ENCODE peak calls at places on chromosomes 1 and 21, in seven cellular contexts. D is HCT116, M is fibroblast of lung, L is Karpas-422, R is neural progenitor cell, U is keratinocyte, K is H9. Z is an unnamed sample. For H3K4me1, H3K9me3 and H3K79me2, the result is how much of the 10 kb centered on the place peaks cover.

GRCh38 chr21:31546402-31547155 is 112.9 kb upstream of the SOD1 start:
- DNase-seq in R (no peak), M (no peak), U (no peak), L (no peak), K (no peak), D (no peak), Z (no peak)

GRCh38 chr1:1407957-1408318 is 845 bp upstream of the MRPL20 start:
- DNase-seq in K (no peak), D (no peak), L (no peak), M (no peak), R (no peak), U (no peak), Z (no peak)

GRCh38 chr1:220681220-220681847 is 8.8 kb upstream of the C1orf115 start:
- DNase-seq in K (no peak), M (peak), R (no peak), U (no peak), D (no peak), L (no peak), Z (no peak)

GRCh38 chr1:113536182-113536780 is 146.0 kb downstream of the MAGI3 start:
- DNase-seq in M (peak), K (no peak), R (no peak), D (no peak), U (no peak), L (no peak), Z (no peak)

GRCh38 chr1:227900571-227901051 is 47.1 kb downstream of the WNT9A start:
- DNase-seq in K (peak), D (no peak), L (no peak), R (no peak), M (no peak), U (no peak), Z (no peak)

GRCh38 chr1:117780981-117781475 is 148.4 kb downstream of the GDAP2 start:
- DNase-seq in L (no peak), K (no peak), M (peak), D (no peak), R (no peak), U (no peak), Z (no peak)

GRCh38 chr1:6466023-6466422 is at the start of gene TNFRSF25:
- DNase-seq in R (peak), K (peak), U (no peak), D (no peak), L (no peak), M (no peak), Z (no peak)

GRCh38 chr1:208100906-208101305 is 143.3 kb downstream of the PLXNA2 start:
- DNase-seq in K (no peak), L (no peak), R (no peak), D (no peak), M (no peak), U (no peak), Z (no peak)

GRCh38 chr1:117161887-117162286 is 40.3 kb upstream of the TRIM45 start:
- DNase-seq in D (no peak), U (no peak), L (no peak), M (no peak), R (no peak), K (no peak), Z (no peak)

GRCh38 chr1:35576061-35576765 is 3.1 kb downstream of the TFAP2E start:
- DNase-seq in D (no peak), L (peak), M (no peak), U (no peak), K (no peak), R (no peak), Z (no peak)

GRCh38 chr1:91476538-91477217 is 24.0 kb upstream of the CDC7 start:
- DNase-seq in M (no peak), L (no peak), K (no peak), U (no peak), R (no peak), D (no peak), Z (no peak)

GRCh38 chr1:153346067-153346723 is 2.4 kb downstream of the PGLYRP4 start:
- DNase-seq in M (no peak), L (no peak), D (no peak), R (no peak), U (no peak), K (no peak), Z (no peak)

GRCh38 chr21:31176080-31176551 is 137.8 kb upstream of the KRTAP19-8 start:
- DNase-seq in K (no peak), L (no peak), D (no peak), M (no peak), R (no peak), U (no peak), Z (no peak)

GRCh38 chr1:147389532-147390184 is 147.2 kb downstream of the CHD1L start:
- DNase-seq in K (peak), L (peak), U (no peak), M (peak), R (peak), D (peak), Z (peak)

GRCh38 chr1:91450260-91450659 is 45.6 kb upstream of the HFM1 start:
- DNase-seq in L (no peak), M (peak), K (no peak), R (no peak), D (no peak), U (no peak), Z (no peak)

GRCh38 chr1:200445213-200445612 is 35.4 kb upstream of the ZNF281 start:
- DNase-seq in D (no peak), M (no peak), U (no peak), K (no peak), R (no peak), L (no peak), Z (no peak)

GRCh38 chr1:24362982-24363614 is 43.9 kb downstream of the GRHL3 start:
- DNase-seq in M (peak), R (no peak), D (peak), U (peak), K (no peak), L (no peak), Z (no peak)

GRCh38 chr1:203913045-203913444 is 51.6 kb downstream of the SNRPE start:
- DNase-seq in D (no peak), K (no peak), R (no peak), L (no peak), U (no peak), M (no peak), Z (no peak)

GRCh38 chr1:111221276-111221632 is 6.3 kb upstream of the CHI3L2 start:
- DNase-seq in D (no peak), K (no peak), M (no peak), L (no peak), R (no peak), U (no peak), Z (no peak)

GRCh38 chr1:2360588-2361364 is 30.6 kb downstream of the MORN1 start:
- DNase-seq in M (no peak), L (no peak), U (no peak), K (no peak), D (no peak), R (no peak), Z (no peak)

GRCh38 chr1:210655511-210655910 is 326.8 kb downstream of the HHAT start:
- DNase-seq in U (no peak), D (no peak), L (no peak), K (no peak), R (no peak), M (no peak), Z (no peak)

GRCh38 chr1:154407866-154408777 is 3.0 kb downstream of the IL6R start:
- DNase-seq in R (no peak), U (no peak), L (peak), D (no peak), K (no peak), M (peak), Z (peak)

GRCh38 chr1:165871311-165872067 is 44.1 kb downstream of the UCK2 start:
- DNase-seq in R (peak), U (no peak), K (peak), M (peak), L (peak), D (peak), Z (peak)

GRCh38 chr1:214658785-214659184 is 55.8 kb downstream of the CENPF start:
- DNase-seq in M (peak), R (peak), K (no peak), U (no peak), D (no peak), L (no peak), Z (no peak)

GRCh38 chr1:14894811-14895524 is 258.6 kb upstream of the TMEM51 start:
- DNase-seq in R (peak), U (no peak), M (no peak), L (no peak), D (no peak), K (peak), Z (no peak)

GRCh38 chr1:93196591-93196990 is 16.1 kb downstream of the CCDC18 start:
- DNase-seq in D (no peak), R (no peak), U (no peak), L (no peak), M (peak), K (no peak), Z (no peak)

GRCh38 chr1:5637171-5637570 is 355.1 kb downstream of the NPHP4 start:
- DNase-seq in K (no peak), D (peak), U (no peak), R (peak), M (no peak), L (peak), Z (peak)

GRCh38 chr1:59903136-59903754 is 23.3 kb downstream of the CYP2J2 start:
- DNase-seq in U (no peak), D (peak), L (peak), M (peak), R (peak), K (peak), Z (no peak)

DNA sequence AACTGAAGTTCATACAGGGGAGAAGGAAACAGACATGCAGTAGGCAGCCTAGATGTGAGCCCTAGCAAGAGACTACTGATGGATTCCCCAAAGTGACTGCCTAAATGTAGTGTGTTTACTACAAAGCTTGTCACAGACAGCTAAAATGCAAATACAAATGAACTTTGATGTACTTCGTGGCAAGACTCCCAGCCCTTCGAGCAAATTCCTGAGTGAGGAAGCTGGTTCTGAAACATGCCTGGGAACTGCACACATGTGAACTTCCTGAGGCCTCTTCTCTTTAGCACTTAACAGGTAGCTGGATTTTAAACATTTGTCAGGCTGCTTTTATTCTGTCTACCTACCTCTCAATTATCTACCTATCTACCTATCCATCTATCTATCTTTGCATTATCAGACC is 6.7 kb upstream of the IRF2BP2 start:
- DNase-seq in L (no peak), R (no peak), U (no peak), D (no peak), K (no peak), M (peak), Z (no peak)
- H3K4me1 ChIP-seq in L (under half), R (under half), U (half or more), D (under half), K (under half), M (under half), Z (under half)

GRCh38 chr21:28427356-28428022 is 565.2 kb downstream of the LTN1 start:
- DNase-seq in K (no peak), M (peak), L (no peak), D (no peak), R (no peak), U (no peak), Z (no peak)
- H3K9me3 ChIP-seq in K (under half), M (under half), L (under half), D (under half), R (under half), U (under half), Z (under half)

GRCh38 chr1:58396150-58396549 is 150.4 kb downstream of the OMA1 start:
- DNase-seq in U (no peak), R (peak), L (no peak), K (no peak), M (no peak), D (no peak), Z (no peak)
- H3K79me2 ChIP-seq in U (under half), R (under half), L (under half), K (under half), M (under half), D (under half), Z (under half)

GRCh38 chr1:12206792-12207424 is 22.9 kb upstream of the VPS13D start:
- DNase-seq in R (no peak), K (no peak), U (no peak), M (no peak), D (no peak), L (no peak), Z (no peak)

GRCh38 chr1:12204140-12204539 is 25.7 kb upstream of the VPS13D start:
- DNase-seq in L (no peak), K (no peak), M (no peak), U (no peak), D (no peak), R (no peak), Z (peak)

GRCh38 chr1:12208271-12208670 is 21.6 kb upstream of the VPS13D start:
- DNase-seq in M (no peak), K (no peak), L (no peak), R (no peak), D (no peak), U (no peak), Z (no peak)

GRCh38 chr1:12204754-12205658 is 24.8 kb upstream of the VPS13D start:
- DNase-seq in U (no peak), R (no peak), L (no peak), D (no peak), K (no peak), M (no peak), Z (no peak)

DNA sequence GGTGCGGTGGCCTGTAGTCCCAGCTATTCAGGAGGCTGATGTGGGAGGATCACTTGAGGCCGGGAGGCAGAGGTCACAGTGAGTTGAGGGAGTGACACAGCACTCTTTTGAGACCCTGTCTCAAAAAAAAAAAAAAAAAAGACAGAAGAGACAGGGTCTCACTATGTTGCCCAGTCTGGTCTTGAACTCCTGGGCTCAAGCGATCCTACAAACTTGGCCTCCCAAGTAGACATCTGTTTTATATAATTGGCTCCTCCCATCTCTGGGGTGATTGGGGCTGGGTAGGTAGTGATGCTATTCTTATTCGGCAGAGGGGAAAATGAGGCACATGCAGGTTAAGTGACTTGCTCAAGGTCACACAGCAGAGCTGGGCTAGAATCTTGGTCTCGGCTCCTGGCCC is 23.6 kb upstream of the VPS13D start:
- DNase-seq in L (no peak), M (no peak), D (no peak), K (no peak), U (no peak), R (no peak), Z (no peak)
- H3K4me1 ChIP-seq in L (under half), M (under half), D (under half), K (under half), U (under half), R (under half), Z (under half)

Z was measured in OCI-LY7.